ENCODE peak calls at places on chromosomes 13 and 19, in four cellular contexts. Q, P, G and X are unnamed samples.

GRCh38 chr13:73720216-73720840 is 413.9 kb downstream of the KLF12 start:
- DNase-seq in P (no peak), Q (peak; percentile 35), G (no peak), X (no peak)

GRCh38 chr19:4067396-4068057 is 828 bp upstream of the ZBTB7A start:
- DNase-seq in Q (no peak), P (peak; percentile 53), G (no peak), X (no peak)

GRCh38 chr13:109949395-109949794 is 163.0 kb upstream of the IRS2 start:
- DNase-seq in G (no peak), Q (no peak), P (no peak), X (no peak)

GRCh38 chr19:45771331-45771933 is 2.4 kb upstream of the SIX5 start:
- DNase-seq in G (no peak), P (no peak), Q (no peak), X (no peak)

GRCh38 chr19:41327499-41328156 is 17.7 kb downstream of the CCDC97 start:
- DNase-seq in G (no peak), P (peak; percentile 68), Q (peak; percentile 32), X (no peak)

GRCh38 chr13:69213331-69213850 is 894.2 kb upstream of the ATXN8OS start:
- DNase-seq in Q (no peak), G (no peak), P (no peak), X (no peak)

GRCh38 chr19:45498411-45499195 is at the start of gene PPM1N:
- DNase-seq in P (peak; percentile 55), Q (peak; percentile 28), G (no peak), X (no peak)

GRCh38 chr13:41780736-41781708 is 179.9 kb downstream of the VWA8 start:
- DNase-seq in P (no peak), Q (peak; percentile 82), G (peak; percentile 77), X (peak; percentile 3)

GRCh38 chr13:111253334-111253872 is 67.0 kb upstream of the TEX29 start:
- DNase-seq in Q (peak; percentile 57), P (no peak), G (no peak), X (no peak)

GRCh38 chr13:20161275-20161950 is 561 bp upstream of the GJA3 start:
- DNase-seq in P (peak; percentile 32), Q (no peak), G (no peak), X (no peak)

GRCh38 chr13:52850396-52851152 is 2.1 kb upstream of the PCDH8 start:
- DNase-seq in P (peak; percentile 49), G (no peak), Q (peak; percentile 34), X (peak; percentile 8)

GRCh38 chr19:47796785-47797184 is 7.6 kb downstream of the TPRX1 start:
- DNase-seq in Q (no peak), P (no peak), G (no peak), X (no peak)

GRCh38 chr13:48068036-48068435 is 26.9 kb downstream of the MED4 start:
- DNase-seq in Q (no peak), G (no peak), P (no peak), X (no peak)

GRCh38 chr19:41927810-41928192 is 448 bp downstream of the ERFL start:
- DNase-seq in P (no peak), Q (no peak), G (no peak), X (no peak)

GRCh38 chr13:30178976-30179375 is 128.4 kb downstream of the KATNAL1 start:
- DNase-seq in Q (no peak), P (no peak), G (no peak), X (no peak)

GRCh38 chr13:41231786-41232185 is 31.6 kb downstream of the MTRF1 start:
- DNase-seq in P (no peak), G (no peak), Q (peak; percentile 51), X (no peak)

GRCh38 chr19:53927745-53928144 is 18.7 kb downstream of the CACNG7 start:
- DNase-seq in P (no peak), Q (peak; percentile 76), G (peak; percentile 48), X (peak; percentile 36)

GRCh38 chr13:105410602-105411001 is 1124.9 kb downstream of the EFNB2 start:
- DNase-seq in G (no peak), P (peak; percentile 8), Q (peak; percentile 41), X (no peak)